ENCODE peak calls at places on chromosome 14, in eight cellular contexts. One of them, this sample, is unnamed.

GRCh38 chr14:91303091-91303923 is 58.8 kb upstream of the GPR68 start:
- DNase-seq in endothelial cell: peak
- DNase-seq in cardiac fibroblast: peak
- DNase-seq in C1 segment of cervical spinal cord: no peak
- DNase-seq in HTR-8/SVneo: no peak
- DNase-seq in fibroblast of lung: peak
- DNase-seq in NCI-H2081: no peak
- DNase-seq in activated CD4-positive, alpha-beta T cell treated with anti-CD3 and anti-CD28 coated beads, Interleukin-2, amount 50 U/mL, for 48 hours: peak
- DNase-seq in this sample: peak

GRCh38 chr14:31045501-31046080 is 19.4 kb upstream of the STRN3 start:
- DNase-seq in cardiac fibroblast: no peak
- DNase-seq in C1 segment of cervical spinal cord: no peak
- DNase-seq in NCI-H2081: no peak
- DNase-seq in endothelial cell: no peak
- DNase-seq in HTR-8/SVneo: no peak
- DNase-seq in fibroblast of lung: no peak
- DNase-seq in activated CD4-positive, alpha-beta T cell treated with anti-CD3 and anti-CD28 coated beads, Interleukin-2, amount 50 U/mL, for 48 hours: no peak
- DNase-seq in this sample: no peak

GRCh38 chr14:88825503-88825902 is 1.1 kb downstream of the TTC8 start:
- DNase-seq in fibroblast of lung: no peak
- DNase-seq in endothelial cell: no peak
- DNase-seq in activated CD4-positive, alpha-beta T cell treated with anti-CD3 and anti-CD28 coated beads, Interleukin-2, amount 50 U/mL, for 48 hours: no peak
- DNase-seq in HTR-8/SVneo: no peak
- DNase-seq in cardiac fibroblast: no peak
- DNase-seq in NCI-H2081: no peak
- DNase-seq in C1 segment of cervical spinal cord: no peak
- DNase-seq in this sample: no peak

GRCh38 chr14:99510556-99511139 is 29.4 kb downstream of the CCNK start:
- DNase-seq in fibroblast of lung: no peak
- DNase-seq in endothelial cell: no peak
- DNase-seq in C1 segment of cervical spinal cord: no peak
- DNase-seq in NCI-H2081: no peak
- DNase-seq in cardiac fibroblast: no peak
- DNase-seq in HTR-8/SVneo: no peak
- DNase-seq in activated CD4-positive, alpha-beta T cell treated with anti-CD3 and anti-CD28 coated beads, Interleukin-2, amount 50 U/mL, for 48 hours: no peak
- DNase-seq in this sample: no peak

GRCh38 chr14:71332476-71332875 is 425.2 kb downstream of the PCNX1 start:
- DNase-seq in endothelial cell: no peak
- DNase-seq in cardiac fibroblast: no peak
- DNase-seq in activated CD4-positive, alpha-beta T cell treated with anti-CD3 and anti-CD28 coated beads, Interleukin-2, amount 50 U/mL, for 48 hours: no peak
- DNase-seq in C1 segment of cervical spinal cord: no peak
- DNase-seq in fibroblast of lung: no peak
- DNase-seq in NCI-H2081: no peak
- DNase-seq in HTR-8/SVneo: no peak
- DNase-seq in this sample: no peak

GRCh38 chr14:21987937-21988336 is 314.3 kb upstream of the OR4E1 start:
- DNase-seq in HTR-8/SVneo: no peak
- DNase-seq in fibroblast of lung: peak
- DNase-seq in NCI-H2081: no peak
- DNase-seq in cardiac fibroblast: peak
- DNase-seq in activated CD4-positive, alpha-beta T cell treated with anti-CD3 and anti-CD28 coated beads, Interleukin-2, amount 50 U/mL, for 48 hours: no peak
- DNase-seq in endothelial cell: peak
- DNase-seq in C1 segment of cervical spinal cord: no peak
- DNase-seq in this sample: no peak

GRCh38 chr14:33774866-33775519 is 175.9 kb downstream of the EGLN3 start:
- DNase-seq in C1 segment of cervical spinal cord: no peak
- DNase-seq in HTR-8/SVneo: no peak
- DNase-seq in activated CD4-positive, alpha-beta T cell treated with anti-CD3 and anti-CD28 coated beads, Interleukin-2, amount 50 U/mL, for 48 hours: no peak
- DNase-seq in cardiac fibroblast: no peak
- DNase-seq in NCI-H2081: no peak
- DNase-seq in fibroblast of lung: peak
- DNase-seq in endothelial cell: no peak
- DNase-seq in this sample: no peak

GRCh38 chr14:32259368-32260013 is 56.4 kb upstream of the RNU6-8 start:
- DNase-seq in HTR-8/SVneo: peak
- DNase-seq in NCI-H2081: no peak
- DNase-seq in cardiac fibroblast: peak
- DNase-seq in activated CD4-positive, alpha-beta T cell treated with anti-CD3 and anti-CD28 coated beads, Interleukin-2, amount 50 U/mL, for 48 hours: no peak
- DNase-seq in endothelial cell: no peak
- DNase-seq in fibroblast of lung: peak
- DNase-seq in C1 segment of cervical spinal cord: no peak
- DNase-seq in this sample: no peak

GRCh38 chr14:46574236-46574970 is 77.2 kb downstream of the RPL10L start:
- DNase-seq in activated CD4-positive, alpha-beta T cell treated with anti-CD3 and anti-CD28 coated beads, Interleukin-2, amount 50 U/mL, for 48 hours: no peak
- DNase-seq in NCI-H2081: no peak
- DNase-seq in endothelial cell: no peak
- DNase-seq in C1 segment of cervical spinal cord: no peak
- DNase-seq in fibroblast of lung: no peak
- DNase-seq in cardiac fibroblast: no peak
- DNase-seq in HTR-8/SVneo: peak
- DNase-seq in this sample: no peak